ENCODE peak calls at places on chromosome 16, in eight cellular contexts. C is psoas muscle, J is body of pancreas, W is RWPE2, N is right atrium auricular region, V is left ventricle myocardium inferior, A is tibial nerve, B is ascending aorta. G is an unnamed sample. For H3K36me3, the result is how much of the 10 kb centered on the place peaks cover.

GRCh38 chr16:10408824-10409381 is 23.0 kb downstream of the ATF7IP2 start:
- DNase-seq in C (no peak), J (no peak), W (no peak), N (no peak), V (no peak), A (no peak), B (no peak), G (no peak)

GRCh38 chr16:75868636-75869389 is 142.5 kb upstream of the CPHXL start:
- DNase-seq in C (no peak), J (no peak), W (no peak), N (no peak), V (no peak), A (no peak), B (no peak), G (no peak)

GRCh38 chr16:87435399-87436224 is 43.5 kb downstream of the MAP1LC3B start:
- DNase-seq in C (no peak), J (no peak), W (no peak), N (no peak), V (no peak), A (no peak), B (no peak), G (no peak)

GRCh38 chr16:50624449-50624782 is 56.7 kb downstream of the SNX20 start:
- DNase-seq in C (no peak), J (no peak), W (no peak), N (no peak), V (no peak), A (no peak), B (no peak), G (no peak)

GRCh38 chr16:23424292-23424958 is 28.6 kb downstream of the COG7 start:
- DNase-seq in C (no peak), J (peak), W (peak), N (no peak), V (no peak), A (no peak), B (peak), G (peak)

GRCh38 chr16:17469011-17469741 is 1.6 kb downstream of the XYLT1 start:
- DNase-seq in C (peak), J (no peak), W (no peak), N (no peak), V (no peak), A (no peak), B (no peak), G (no peak)

GRCh38 chr16:12907670-12908233 is 6.4 kb downstream of the SHISA9 start:
- DNase-seq in C (no peak), J (no peak), W (no peak), N (no peak), V (no peak), A (no peak), B (no peak), G (no peak)

GRCh38 chr16:83118365-83118764 is 491.6 kb downstream of the CDH13 start:
- DNase-seq in C (no peak), J (no peak), W (no peak), N (no peak), V (no peak), A (no peak), B (no peak), G (no peak)

GRCh38 chr16:13307255-13307654 is 405.9 kb downstream of the SHISA9 start:
- DNase-seq in C (no peak), J (no peak), W (peak), N (no peak), V (no peak), A (no peak), B (no peak), G (no peak)

GRCh38 chr16:47644166-47644565 is 183.0 kb downstream of the PHKB start:
- DNase-seq in C (no peak), J (peak), W (no peak), N (no peak), V (no peak), A (no peak), B (peak), G (no peak)

GRCh38 chr16:12896562-12896961 is 4.8 kb upstream of the SHISA9 start:
- DNase-seq in C (no peak), J (no peak), W (no peak), N (no peak), V (no peak), A (no peak), B (no peak), G (no peak)

GRCh38 chr16:85891033-85891775 is 7.8 kb upstream of the IRF8 start:
- DNase-seq in C (no peak), J (peak), W (no peak), N (no peak), V (no peak), A (no peak), B (no peak), G (no peak)

GRCh38 chr16:57141822-57142631 is 43.8 kb downstream of the PSME3IP1 start:
- DNase-seq in C (no peak), J (no peak), W (no peak), N (no peak), V (no peak), A (no peak), B (no peak), G (no peak)

GRCh38 chr16:64416232-64417010 is 705.4 kb downstream of the CDH11 start:
- DNase-seq in C (no peak), J (no peak), W (no peak), N (no peak), V (no peak), A (no peak), B (no peak), G (no peak)

GRCh38 chr16:65658339-65659275 is 536.7 kb upstream of the CDH11 start:
- DNase-seq in C (peak), J (no peak), W (peak), N (no peak), V (no peak), A (no peak), B (no peak), G (no peak)

GRCh38 chr16:56399047-56399446 is 26.3 kb downstream of the AMFR start:
- DNase-seq in C (no peak), J (no peak), W (no peak), N (no peak), V (no peak), A (no peak), B (no peak), G (no peak)

GRCh38 chr16:57757883-57758282 is 22.3 kb downstream of the KATNB1 start:
- DNase-seq in C (peak), J (no peak), W (no peak), N (no peak), V (no peak), A (no peak), B (no peak), G (no peak)

GRCh38 chr16:30931068-30931655 is 7.8 kb downstream of the FBXL19 start:
- DNase-seq in C (no peak), J (no peak), W (no peak), N (no peak), V (no peak), A (no peak), B (no peak), G (no peak)

GRCh38 chr16:455453-455852 is 30.0 kb downstream of the RAB11FIP3 start:
- DNase-seq in C (no peak), J (no peak), W (no peak), N (no peak), V (no peak), A (no peak), B (no peak), G (no peak)

GRCh38 chr16:35011-35775 is 18.2 kb downstream of the POLR3K start:
- DNase-seq in C (no peak), J (peak), W (no peak), N (no peak), V (no peak), A (no peak), B (peak), G (no peak)

GRCh38 chr16:11207646-11208045 is 48.4 kb downstream of the SOCS1 start:
- DNase-seq in C (no peak), J (no peak), W (no peak), N (no peak), V (no peak), A (no peak), B (no peak), G (no peak)

GRCh38 chr16:29678691-29679267 is at the start of gene QPRT:
- DNase-seq in C (no peak), J (peak), W (no peak), N (no peak), V (peak), A (no peak), B (no peak), G (no peak)

GRCh38 chr16:87607223-87607622 is 4.9 kb downstream of the JPH3 start:
- DNase-seq in C (no peak), J (no peak), W (no peak), N (no peak), V (no peak), A (no peak), B (no peak), G (no peak)

GRCh38 chr16:50683689-50684374 is 2.7 kb upstream of the SNX20 start:
- DNase-seq in C (no peak), J (no peak), W (no peak), N (no peak), V (no peak), A (no peak), B (no peak), G (no peak)

GRCh38 chr16:87608400-87608985 is 6.2 kb downstream of the JPH3 start:
- DNase-seq in C (peak), J (peak), W (no peak), N (no peak), V (peak), A (peak), B (no peak), G (no peak)

GRCh38 chr16:10862432-10862831 is 14.6 kb upstream of the CIITA start:
- DNase-seq in C (no peak), J (peak), W (peak), N (peak), V (no peak), A (no peak), B (peak), G (peak)

GRCh38 chr16:27470567-27471431 is 68.8 kb downstream of the IL21R start:
- DNase-seq in C (peak), J (no peak), W (no peak), N (peak), V (no peak), A (no peak), B (no peak), G (no peak)

GRCh38 chr16:31452631-31453106 is 6.6 kb upstream of the ARMC5 start:
- DNase-seq in C (no peak), J (no peak), W (no peak), N (no peak), V (no peak), A (no peak), B (peak), G (no peak)

GRCh38 chr16:81445926-81446317 is 1.3 kb downstream of the CMIP start:
- DNase-seq in C (no peak), J (no peak), W (no peak), N (no peak), V (no peak), A (no peak), B (no peak), G (no peak)

GRCh38 chr16:86751081-86752030 is 173.0 kb downstream of the FOXL1 start:
- DNase-seq in C (no peak), J (no peak), W (peak), N (no peak), V (no peak), A (no peak), B (peak), G (no peak)

GRCh38 chr16:27345201-27345600 is 31.4 kb downstream of the IL4R start:
- DNase-seq in C (no peak), J (no peak), W (no peak), N (no peak), V (no peak), A (no peak), B (no peak), G (no peak)

GRCh38 chr16:86437348-86437747 is 73.0 kb upstream of the FOXF1 start:
- DNase-seq in C (no peak), J (no peak), W (no peak), N (no peak), V (no peak), A (no peak), B (no peak), G (no peak)

GRCh38 chr16:57981636-57982035 is 10.7 kb upstream of the CNGB1 start:
- DNase-seq in C (no peak), J (no peak), W (no peak), N (no peak), V (no peak), A (no peak), B (no peak), G (no peak)

GRCh38 chr16:49528564-49529150 is 155.1 kb downstream of the C16orf78 start:
- DNase-seq in C (no peak), J (no peak), W (no peak), N (peak), V (no peak), A (no peak), B (no peak), G (no peak)

GRCh38 chr16:29900888-29901606 is 759 bp downstream of the ASPHD1 start:
- DNase-seq in C (no peak), J (no peak), W (no peak), N (no peak), V (no peak), A (no peak), B (no peak), G (no peak)

GRCh38 chr16:25912321-25912720 is 220.6 kb downstream of the HS3ST4 start:
- DNase-seq in C (no peak), J (no peak), W (no peak), N (no peak), V (no peak), A (no peak), B (no peak), G (no peak)

GRCh38 chr16:80233097-80233835 is 307.5 kb upstream of the DYNLRB2 start:
- DNase-seq in C (no peak), J (no peak), W (no peak), N (no peak), V (no peak), A (no peak), B (no peak), G (no peak)

GRCh38 chr16:25575363-25575762 is 116.4 kb upstream of the HS3ST4 start:
- DNase-seq in C (no peak), J (no peak), W (no peak), N (no peak), V (no peak), A (no peak), B (no peak), G (no peak)

GRCh38 chr16:31330553-31330890 is 24.5 kb upstream of the ITGAX start:
- DNase-seq in C (no peak), J (no peak), W (no peak), N (no peak), V (no peak), A (no peak), B (no peak), G (no peak)

GRCh38 chr16:69482410-69482951 is 58.1 kb downstream of the CYB5B start:
- DNase-seq in C (peak), J (peak), W (no peak), N (peak), V (peak), A (peak), B (peak), G (peak)

GRCh38 chr16:69485361-69485760 is 60.9 kb downstream of the CYB5B start:
- DNase-seq in C (no peak), J (no peak), W (no peak), N (no peak), V (no peak), A (no peak), B (no peak), G (no peak)

GRCh38 chr16:69481901-69482341 is 57.5 kb downstream of the CYB5B start:
- DNase-seq in C (peak), J (peak), W (no peak), N (peak), V (peak), A (peak), B (peak), G (peak)

GRCh38 chr16:69485816-69486215 is 61.4 kb downstream of the CYB5B start:
- DNase-seq in C (no peak), J (no peak), W (no peak), N (no peak), V (no peak), A (no peak), B (no peak), G (no peak)

DNA sequence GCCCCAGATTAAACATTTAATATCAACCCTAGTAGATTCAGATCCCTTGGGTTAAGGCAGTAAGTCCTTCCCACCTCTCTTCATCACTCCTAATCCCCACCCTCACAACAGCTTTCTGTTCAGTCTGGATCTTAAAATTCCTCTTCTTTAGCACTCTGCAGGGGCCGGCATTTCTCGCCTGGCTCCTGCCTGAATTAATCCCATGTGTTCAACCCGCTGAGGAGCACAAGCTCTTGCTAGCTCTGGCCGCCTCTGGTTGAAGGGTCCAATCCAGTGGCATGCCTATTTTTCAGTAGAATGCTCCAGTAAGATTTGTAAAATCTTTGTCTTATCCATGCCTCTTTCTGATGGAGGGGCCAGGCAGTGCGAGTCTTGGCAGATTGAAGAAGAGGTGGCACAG is 59.2 kb downstream of the CYB5B start:
- DNase-seq in C (no peak), J (no peak), W (no peak), N (no peak), V (no peak), A (no peak), B (no peak), G (no peak)
- TF ChIP-seq CTCF in C (no peak), J (no peak), W (no peak), N (no peak), V (no peak), A (no peak), B (no peak), G (no peak)

DNA sequence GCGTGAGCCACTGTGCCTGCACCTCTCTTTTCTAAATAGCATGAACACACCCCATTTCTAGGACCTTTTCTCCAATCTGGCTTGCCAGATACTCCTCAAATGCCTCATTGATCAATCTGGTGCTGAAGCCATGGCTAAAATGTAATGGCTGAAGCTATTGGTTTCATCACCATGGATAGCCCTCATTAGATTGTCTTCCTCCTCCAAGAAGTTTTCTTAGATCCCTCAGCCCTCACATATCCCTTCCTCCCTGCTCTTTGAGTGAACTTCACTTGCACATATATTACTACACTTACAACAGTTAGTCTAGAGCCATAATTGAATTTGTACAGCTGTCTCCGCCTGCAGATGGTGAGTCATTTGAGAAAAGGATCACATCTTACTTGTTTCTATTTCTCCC is 77.9 kb upstream of the TOX3 start:
- DNase-seq in C (no peak), J (no peak), W (no peak), N (no peak), V (no peak), A (no peak), B (no peak), G (no peak)
- H3K4me3 ChIP-seq in C (no peak), J (no peak), W (no peak), N (no peak), V (no peak), A (no peak), B (no peak), G (no peak)

GRCh38 chr16:53769185-53769584 is 65.2 kb downstream of the FTO start:
- DNase-seq in C (no peak), J (no peak), W (no peak), N (no peak), V (no peak), A (no peak), B (no peak), G (no peak)
- H3K36me3 ChIP-seq in C (under half), J (under half), W (under half), N (under half), V (under half), A (under half), B (under half), G (under half)

GRCh38 chr16:8798174-8798527 is 512 bp downstream of the PMM2 start:
- DNase-seq in C (no peak), J (no peak), W (no peak), N (no peak), V (no peak), A (no peak), B (no peak), G (no peak)

GRCh38 chr16:8796469-8797363 is 723 bp downstream of the TMEM186 start:
- DNase-seq in C (no peak), J (no peak), W (no peak), N (no peak), V (no peak), A (no peak), B (no peak), G (no peak)

GRCh38 chr16:8795818-8796217 is 1.6 kb downstream of the TMEM186 start:
- DNase-seq in C (no peak), J (no peak), W (no peak), N (no peak), V (no peak), A (no peak), B (no peak), G (no peak)

GRCh38 chr16:8798535-8799157 is 1.0 kb downstream of the PMM2 start:
- DNase-seq in C (no peak), J (no peak), W (no peak), N (no peak), V (no peak), A (no peak), B (no peak), G (no peak)

GRCh38 chr16:8797364-8798173 is at the start of the genes PMM2 and TMEM186:
- DNase-seq in C (peak), J (peak), W (peak), N (peak), V (peak), A (peak), B (peak), G (peak)
- TF ChIP-seq CTCF in C (no peak), J (no peak), W (peak), N (no peak), V (no peak), A (peak), B (no peak), G (no peak)

GRCh38 chr16:1713331-1713730 is 7.3 kb downstream of the MAPK8IP3 start:
- DNase-seq in C (no peak), J (no peak), W (no peak), N (no peak), V (no peak), A (no peak), B (no peak), G (no peak)
- H3K4me3 ChIP-seq in C (no peak), J (no peak), W (no peak), N (no peak), V (no peak), A (no peak), B (no peak), G (no peak)

GRCh38 chr16:66728117-66728787 is 23.2 kb downstream of the DYNC1LI2 start:
- DNase-seq in C (no peak), J (peak), W (no peak), N (no peak), V (no peak), A (no peak), B (no peak), G (peak)

GRCh38 chr16:66731101-66731500 is 20.3 kb downstream of the DYNC1LI2 start:
- DNase-seq in C (no peak), J (no peak), W (no peak), N (no peak), V (no peak), A (no peak), B (no peak), G (no peak)

GRCh38 chr16:66728804-66729203 is 22.6 kb downstream of the DYNC1LI2 start:
- DNase-seq in C (no peak), J (peak), W (no peak), N (no peak), V (no peak), A (no peak), B (no peak), G (no peak)
- H3K36me3 ChIP-seq in C (half or more), J (under half), W (half or more), N (half or more), V (half or more), A (under half), B (half or more), G (under half)

GRCh38 chr16:67198238-67198734 is 645 bp upstream of the ELMO3 start:
- DNase-seq in C (no peak), J (peak), W (peak), N (no peak), V (no peak), A (no peak), B (no peak), G (peak)
- TF ChIP-seq CTCF in C (peak), J (peak), W (peak), N (no peak), V (peak), A (peak), B (peak), G (peak)

GRCh38 chr16:72224260-72224768 is 52.4 kb upstream of the PMFBP1 start:
- DNase-seq in C (no peak), J (peak), W (no peak), N (no peak), V (no peak), A (no peak), B (no peak), G (no peak)
- H3K4me3 ChIP-seq in C (no peak), J (no peak), W (no peak), N (no peak), V (no peak), A (no peak), B (no peak), G (no peak)

G was measured in lung.